ENCODE peak calls at places on chromosomes 3 and 15, in ten cellular contexts. One of them, this sample, is unnamed.

GRCh38 chr3:61358364-61358763 is 107.1 kb upstream of the FHIT start:
- DNase-seq in adrenal gland: peak
- DNase-seq in BJ: no peak
- DNase-seq in IMR-90: no peak
- DNase-seq in hepatocyte: peak
- DNase-seq in lower leg skin: peak
- DNase-seq in ovary: peak
- DNase-seq in dorsolateral prefrontal cortex: peak
- DNase-seq in breast epithelium: no peak
- DNase-seq in cardiac muscle cell: peak
- DNase-seq in this sample: peak

GRCh38 chr3:149090907-149091306 is 4.6 kb upstream of the HLTF start:
- DNase-seq in adrenal gland: no peak
- DNase-seq in BJ: no peak
- DNase-seq in IMR-90: no peak
- DNase-seq in hepatocyte: no peak
- DNase-seq in lower leg skin: no peak
- DNase-seq in ovary: no peak
- DNase-seq in dorsolateral prefrontal cortex: no peak
- DNase-seq in breast epithelium: no peak
- DNase-seq in cardiac muscle cell: no peak
- DNase-seq in this sample: no peak

GRCh38 chr3:32410367-32411246 is 19.0 kb downstream of the CMTM7 start:
- DNase-seq in adrenal gland: no peak
- DNase-seq in BJ: no peak
- DNase-seq in IMR-90: no peak
- DNase-seq in hepatocyte: no peak
- DNase-seq in lower leg skin: peak
- DNase-seq in ovary: no peak
- DNase-seq in dorsolateral prefrontal cortex: no peak
- DNase-seq in breast epithelium: no peak
- DNase-seq in cardiac muscle cell: no peak
- DNase-seq in this sample: no peak

GRCh38 chr3:55690746-55691540 is 203.8 kb upstream of the WNT5A start:
- DNase-seq in adrenal gland: no peak
- DNase-seq in BJ: no peak
- DNase-seq in IMR-90: no peak
- DNase-seq in hepatocyte: no peak
- DNase-seq in lower leg skin: no peak
- DNase-seq in ovary: no peak
- DNase-seq in dorsolateral prefrontal cortex: no peak
- DNase-seq in breast epithelium: no peak
- DNase-seq in cardiac muscle cell: no peak
- DNase-seq in this sample: no peak

GRCh38 chr15:40944510-40945296 is 8.6 kb upstream of the CHAC1 start:
- DNase-seq in adrenal gland: no peak
- DNase-seq in BJ: no peak
- DNase-seq in IMR-90: no peak
- DNase-seq in hepatocyte: no peak
- DNase-seq in lower leg skin: no peak
- DNase-seq in ovary: no peak
- DNase-seq in dorsolateral prefrontal cortex: no peak
- DNase-seq in breast epithelium: no peak
- DNase-seq in cardiac muscle cell: no peak
- DNase-seq in this sample: no peak

GRCh38 chr15:34018021-34018645 is 20.9 kb downstream of the AVEN start:
- DNase-seq in adrenal gland: no peak
- DNase-seq in BJ: no peak
- DNase-seq in IMR-90: no peak
- DNase-seq in hepatocyte: no peak
- DNase-seq in lower leg skin: no peak
- DNase-seq in ovary: no peak
- DNase-seq in dorsolateral prefrontal cortex: no peak
- DNase-seq in breast epithelium: no peak
- DNase-seq in cardiac muscle cell: no peak
- DNase-seq in this sample: no peak

GRCh38 chr15:50944692-50945091 is 36.2 kb downstream of the AP4E1 start:
- DNase-seq in adrenal gland: no peak
- DNase-seq in BJ: no peak
- DNase-seq in IMR-90: no peak
- DNase-seq in hepatocyte: no peak
- DNase-seq in lower leg skin: no peak
- DNase-seq in ovary: no peak
- DNase-seq in dorsolateral prefrontal cortex: no peak
- DNase-seq in breast epithelium: no peak
- DNase-seq in cardiac muscle cell: no peak
- DNase-seq in this sample: no peak

GRCh38 chr3:53921296-53921695 is 29.6 kb upstream of the SELENOK start:
- DNase-seq in adrenal gland: no peak
- DNase-seq in BJ: no peak
- DNase-seq in IMR-90: peak
- DNase-seq in hepatocyte: no peak
- DNase-seq in lower leg skin: no peak
- DNase-seq in ovary: no peak
- DNase-seq in dorsolateral prefrontal cortex: no peak
- DNase-seq in breast epithelium: no peak
- DNase-seq in cardiac muscle cell: no peak
- DNase-seq in this sample: no peak

GRCh38 chr3:112293368-112294321 is at the start of gene SLC9C1:
- DNase-seq in adrenal gland: peak
- DNase-seq in BJ: peak
- DNase-seq in IMR-90: peak
- DNase-seq in hepatocyte: peak
- DNase-seq in lower leg skin: no peak
- DNase-seq in ovary: no peak
- DNase-seq in dorsolateral prefrontal cortex: no peak
- DNase-seq in breast epithelium: no peak
- DNase-seq in cardiac muscle cell: peak
- DNase-seq in this sample: no peak

GRCh38 chr3:30622047-30622545 is 15.7 kb downstream of the TGFBR2 start:
- DNase-seq in adrenal gland: no peak
- DNase-seq in BJ: no peak
- DNase-seq in IMR-90: no peak
- DNase-seq in hepatocyte: no peak
- DNase-seq in lower leg skin: no peak
- DNase-seq in ovary: no peak
- DNase-seq in dorsolateral prefrontal cortex: no peak
- DNase-seq in breast epithelium: no peak
- DNase-seq in cardiac muscle cell: no peak
- DNase-seq in this sample: no peak

GRCh38 chr3:30625541-30626438 is 19.4 kb downstream of the TGFBR2 start:
- DNase-seq in adrenal gland: no peak
- DNase-seq in BJ: peak
- DNase-seq in IMR-90: peak
- DNase-seq in hepatocyte: peak
- DNase-seq in lower leg skin: no peak
- DNase-seq in ovary: no peak
- DNase-seq in dorsolateral prefrontal cortex: no peak
- DNase-seq in breast epithelium: no peak
- DNase-seq in cardiac muscle cell: no peak
- DNase-seq in this sample: no peak

GRCh38 chr3:30626443-30627181 is 20.2 kb downstream of the TGFBR2 start:
- DNase-seq in adrenal gland: no peak
- DNase-seq in BJ: no peak
- DNase-seq in IMR-90: peak
- DNase-seq in hepatocyte: no peak
- DNase-seq in lower leg skin: no peak
- DNase-seq in ovary: no peak
- DNase-seq in dorsolateral prefrontal cortex: no peak
- DNase-seq in breast epithelium: no peak
- DNase-seq in cardiac muscle cell: no peak
- DNase-seq in this sample: no peak

GRCh38 chr3:30620402-30621360 is 14.3 kb downstream of the TGFBR2 start:
- DNase-seq in adrenal gland: no peak
- DNase-seq in BJ: no peak
- DNase-seq in IMR-90: no peak
- DNase-seq in hepatocyte: no peak
- DNase-seq in lower leg skin: no peak
- DNase-seq in ovary: no peak
- DNase-seq in dorsolateral prefrontal cortex: no peak
- DNase-seq in breast epithelium: no peak
- DNase-seq in cardiac muscle cell: no peak
- DNase-seq in this sample: no peak

GRCh38 chr3:30623375-30623774 is 17.0 kb downstream of the TGFBR2 start:
- DNase-seq in adrenal gland: no peak
- DNase-seq in BJ: no peak
- DNase-seq in IMR-90: peak
- DNase-seq in hepatocyte: no peak
- DNase-seq in lower leg skin: no peak
- DNase-seq in ovary: no peak
- DNase-seq in dorsolateral prefrontal cortex: no peak
- DNase-seq in breast epithelium: no peak
- DNase-seq in cardiac muscle cell: no peak
- DNase-seq in this sample: no peak
- H3K4me3 ChIP-seq in adrenal gland: no peak
- H3K4me3 ChIP-seq in BJ: no peak
- H3K4me3 ChIP-seq in IMR-90: no peak
- H3K4me3 ChIP-seq in hepatocyte: no peak
- H3K4me3 ChIP-seq in lower leg skin: no peak
- H3K4me3 ChIP-seq in ovary: no peak
- H3K4me3 ChIP-seq in dorsolateral prefrontal cortex: no peak
- H3K4me3 ChIP-seq in breast epithelium: no peak
- H3K4me3 ChIP-seq in cardiac muscle cell: no peak
- H3K4me3 ChIP-seq in this sample: no peak

DNA sequence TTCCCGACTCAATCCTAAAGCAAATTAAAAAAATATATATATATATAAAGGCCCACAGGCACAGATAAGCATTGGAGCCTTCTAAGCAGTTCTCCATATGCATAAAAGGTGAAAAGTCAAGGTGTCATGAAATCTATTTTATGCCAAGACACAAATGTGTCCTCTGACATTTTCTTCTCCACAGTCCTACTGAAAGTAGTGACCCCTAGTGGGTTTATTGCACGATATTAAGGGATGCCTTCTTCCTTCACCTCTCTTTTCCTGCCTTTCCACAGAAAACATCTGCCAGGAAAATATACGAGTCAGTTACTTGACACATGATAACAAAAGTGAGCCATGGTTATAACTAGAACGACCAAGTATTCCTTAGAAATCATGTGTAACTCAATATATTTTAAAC is 303.2 kb downstream of the TIGIT start:
- DNase-seq in adrenal gland: no peak
- DNase-seq in BJ: no peak
- DNase-seq in IMR-90: no peak
- DNase-seq in hepatocyte: no peak
- DNase-seq in lower leg skin: no peak
- DNase-seq in ovary: no peak
- DNase-seq in dorsolateral prefrontal cortex: no peak
- DNase-seq in breast epithelium: no peak
- DNase-seq in cardiac muscle cell: no peak
- DNase-seq in this sample: no peak
- TF ChIP-seq CTCF in adrenal gland: no peak
- TF ChIP-seq CTCF in BJ: peak
- TF ChIP-seq CTCF in IMR-90: peak
- TF ChIP-seq CTCF in hepatocyte: peak
- TF ChIP-seq CTCF in lower leg skin: no peak
- TF ChIP-seq CTCF in ovary: no peak
- TF ChIP-seq CTCF in dorsolateral prefrontal cortex: peak
- TF ChIP-seq CTCF in breast epithelium: no peak
- TF ChIP-seq CTCF in cardiac muscle cell: peak
- TF ChIP-seq CTCF in this sample: no peak

GRCh38 chr3:46093327-46093932 is 66.1 kb upstream of the XCR1 start:
- DNase-seq in adrenal gland: no peak
- DNase-seq in BJ: no peak
- DNase-seq in IMR-90: no peak
- DNase-seq in hepatocyte: no peak
- DNase-seq in lower leg skin: no peak
- DNase-seq in ovary: no peak
- DNase-seq in dorsolateral prefrontal cortex: no peak
- DNase-seq in breast epithelium: no peak
- DNase-seq in cardiac muscle cell: no peak
- DNase-seq in this sample: no peak
- H3K4me3 ChIP-seq in adrenal gland: no peak
- H3K4me3 ChIP-seq in BJ: no peak
- H3K4me3 ChIP-seq in IMR-90: no peak
- H3K4me3 ChIP-seq in hepatocyte: no peak
- H3K4me3 ChIP-seq in lower leg skin: no peak
- H3K4me3 ChIP-seq in ovary: no peak
- H3K4me3 ChIP-seq in dorsolateral prefrontal cortex: no peak
- H3K4me3 ChIP-seq in breast epithelium: no peak
- H3K4me3 ChIP-seq in cardiac muscle cell: no peak
- H3K4me3 ChIP-seq in this sample: no peak

GRCh38 chr15:69036856-69037255 is 22.4 kb downstream of the NOX5 start:
- DNase-seq in adrenal gland: no peak
- DNase-seq in BJ: no peak
- DNase-seq in IMR-90: no peak
- DNase-seq in hepatocyte: no peak
- DNase-seq in lower leg skin: peak
- DNase-seq in ovary: no peak
- DNase-seq in dorsolateral prefrontal cortex: no peak
- DNase-seq in breast epithelium: no peak
- DNase-seq in cardiac muscle cell: no peak
- DNase-seq in this sample: no peak

GRCh38 chr15:69034352-69034751 is 19.9 kb downstream of the NOX5 start:
- DNase-seq in adrenal gland: no peak
- DNase-seq in BJ: peak
- DNase-seq in IMR-90: peak
- DNase-seq in hepatocyte: no peak
- DNase-seq in lower leg skin: no peak
- DNase-seq in ovary: no peak
- DNase-seq in dorsolateral prefrontal cortex: no peak
- DNase-seq in breast epithelium: no peak
- DNase-seq in cardiac muscle cell: no peak
- DNase-seq in this sample: no peak

GRCh38 chr15:69035918-69036258 is 21.4 kb downstream of the NOX5 start:
- DNase-seq in adrenal gland: no peak
- DNase-seq in BJ: no peak
- DNase-seq in IMR-90: no peak
- DNase-seq in hepatocyte: no peak
- DNase-seq in lower leg skin: no peak
- DNase-seq in ovary: no peak
- DNase-seq in dorsolateral prefrontal cortex: no peak
- DNase-seq in breast epithelium: no peak
- DNase-seq in cardiac muscle cell: no peak
- DNase-seq in this sample: no peak

GRCh38 chr15:69037482-69037881 is 23.0 kb downstream of the NOX5 start:
- DNase-seq in adrenal gland: no peak
- DNase-seq in BJ: no peak
- DNase-seq in IMR-90: no peak
- DNase-seq in hepatocyte: no peak
- DNase-seq in lower leg skin: peak
- DNase-seq in ovary: no peak
- DNase-seq in dorsolateral prefrontal cortex: no peak
- DNase-seq in breast epithelium: no peak
- DNase-seq in cardiac muscle cell: no peak
- DNase-seq in this sample: no peak

DNA sequence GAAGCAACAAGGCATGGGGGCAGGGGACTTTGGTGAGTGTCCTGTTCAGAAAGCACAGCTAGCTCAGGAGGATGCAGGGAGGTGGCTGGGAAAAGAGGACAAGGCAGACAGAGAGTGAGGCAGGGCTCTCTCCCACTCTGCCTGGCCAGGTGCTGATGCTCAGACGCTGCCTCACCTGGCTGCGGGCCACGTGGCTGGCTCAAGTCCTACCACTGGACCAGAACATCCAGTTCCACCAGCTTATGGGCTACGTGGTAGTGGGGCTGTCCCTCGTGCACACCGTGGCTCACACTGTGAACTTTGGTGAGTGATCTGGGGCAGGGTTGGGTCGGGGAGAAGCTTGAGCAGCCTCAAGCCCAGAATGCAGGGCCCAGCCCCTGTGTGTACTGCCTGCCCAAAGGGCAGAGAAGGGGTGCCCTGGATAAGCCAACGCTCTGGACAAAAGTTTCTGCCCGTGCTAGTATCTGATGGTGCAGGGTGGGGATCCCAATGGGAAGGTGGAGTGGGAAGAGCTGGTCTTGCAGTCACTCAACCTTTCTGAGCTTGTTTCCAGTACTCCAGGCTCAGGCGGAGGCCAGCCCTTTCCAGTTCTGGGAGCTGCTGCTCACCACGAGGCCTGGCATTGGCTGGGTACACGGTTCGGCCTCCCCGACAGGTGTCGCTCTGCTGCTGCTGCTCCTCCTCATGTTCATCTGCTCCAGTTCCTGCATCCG is 20.9 kb downstream of the NOX5 start:
- DNase-seq in adrenal gland: no peak
- DNase-seq in BJ: no peak
- DNase-seq in IMR-90: no peak
- DNase-seq in hepatocyte: peak
- DNase-seq in lower leg skin: peak
- DNase-seq in ovary: no peak
- DNase-seq in dorsolateral prefrontal cortex: no peak
- DNase-seq in breast epithelium: peak
- DNase-seq in cardiac muscle cell: peak
- DNase-seq in this sample: peak
- TF ChIP-seq CTCF in adrenal gland: no peak
- TF ChIP-seq CTCF in BJ: no peak
- TF ChIP-seq CTCF in IMR-90: no peak
- TF ChIP-seq CTCF in hepatocyte: peak
- TF ChIP-seq CTCF in lower leg skin: no peak
- TF ChIP-seq CTCF in ovary: no peak
- TF ChIP-seq CTCF in dorsolateral prefrontal cortex: no peak
- TF ChIP-seq CTCF in breast epithelium: no peak
- TF ChIP-seq CTCF in cardiac muscle cell: peak
- TF ChIP-seq CTCF in this sample: no peak